ENCODE peak calls at places on chromosome 14, in eight cellular contexts. H is A549, I is IMR-90, E is body of pancreas, A is transverse colon, C is ovary, M is esophagus squamous epithelium, J is upper lobe of left lung. Q is an unnamed sample.
A peak's percentile ranks its signal among the peaks of the same experiment; 100 is the strongest.

GRCh38 chr14:99772371-99773283 is 20.6 kb upstream of the EML1 start:
- DNase-seq in H (no peak), I (no peak), E (no peak), A (no peak), C (no peak), M (no peak), J (no peak), Q (no peak)

GRCh38 chr14:99410019-99410418 is 70.6 kb downstream of the SETD3 start:
- DNase-seq in H (no peak), I (no peak), E (no peak), A (no peak), C (no peak), M (no peak), J (no peak), Q (no peak)

GRCh38 chr14:94322648-94323570 is at the start of gene SERPINA6:
- DNase-seq in H (no peak), I (peak; percentile 22), E (peak; percentile 33), A (no peak), C (no peak), M (no peak), J (no peak), Q (no peak)

GRCh38 chr14:21072102-21072501 is 2.0 kb downstream of the ARHGEF40 start:
- DNase-seq in H (no peak), I (peak; percentile 81), E (no peak), A (no peak), C (no peak), M (no peak), J (no peak), Q (no peak)

GRCh38 chr14:90628825-90629224 is 187.4 kb downstream of the TTC7B start:
- DNase-seq in H (no peak), I (no peak), E (peak; percentile 28), A (no peak), C (no peak), M (no peak), J (no peak), Q (no peak)

GRCh38 chr14:92684801-92685560 is 63.4 kb downstream of the LGMN start:
- DNase-seq in H (no peak), I (no peak), E (no peak), A (no peak), C (no peak), M (no peak), J (no peak), Q (no peak)

GRCh38 chr14:106491851-106492250 is 965.5 kb downstream of the TMEM121 start:
- DNase-seq in H (peak; percentile 50), I (no peak), E (no peak), A (peak; percentile 25), C (no peak), M (no peak), J (no peak), Q (no peak)

GRCh38 chr14:72172075-72172474 is 239.8 kb downstream of the RGS6 start:
- DNase-seq in H (no peak), I (no peak), E (no peak), A (no peak), C (no peak), M (no peak), J (no peak), Q (no peak)

GRCh38 chr14:52778702-52779101 is 12.7 kb downstream of the GNPNAT1 start:
- DNase-seq in H (no peak), I (no peak), E (no peak), A (no peak), C (no peak), M (no peak), J (no peak), Q (no peak)

GRCh38 chr14:69992564-69992963 is 113.3 kb downstream of the SMOC1 start:
- DNase-seq in H (no peak), I (no peak), E (no peak), A (no peak), C (no peak), M (no peak), J (no peak), Q (no peak)

GRCh38 chr14:74302634-74303569 is at the start of gene ABCD4:
- DNase-seq in H (peak; percentile 93), I (peak; percentile 87), E (peak; percentile 93), A (peak; percentile 96), C (peak; percentile 92), M (peak; percentile 82), J (peak; percentile 98), Q (peak; percentile 87)
- TF ChIP-seq CTCF in H (peak; percentile 83), I (peak; percentile 59), E (peak; percentile 29), A (peak; percentile 7), C (peak; percentile 12), M (no peak), J (peak; percentile 27), Q (no peak)

GRCh38 chr14:37047996-37048395 is 124.4 kb downstream of the SLC25A21 start:
- DNase-seq in H (no peak), I (no peak), E (no peak), A (no peak), C (no peak), M (no peak), J (no peak), Q (no peak)
- TF ChIP-seq POLR2A in H (no peak), I (no peak), E (no peak), A (no peak), C (no peak), M (no peak), J (no peak), Q (no peak)

GRCh38 chr14:67332468-67332867 is 27.1 kb downstream of the ATP6V1D start:
- DNase-seq in H (no peak), I (peak; percentile 23), E (no peak), A (no peak), C (no peak), M (no peak), J (no peak), Q (no peak)

GRCh38 chr14:67331368-67332125 is 28.1 kb downstream of the ATP6V1D start:
- DNase-seq in H (no peak), I (peak; percentile 43), E (no peak), A (no peak), C (no peak), M (no peak), J (no peak), Q (no peak)

DNA sequence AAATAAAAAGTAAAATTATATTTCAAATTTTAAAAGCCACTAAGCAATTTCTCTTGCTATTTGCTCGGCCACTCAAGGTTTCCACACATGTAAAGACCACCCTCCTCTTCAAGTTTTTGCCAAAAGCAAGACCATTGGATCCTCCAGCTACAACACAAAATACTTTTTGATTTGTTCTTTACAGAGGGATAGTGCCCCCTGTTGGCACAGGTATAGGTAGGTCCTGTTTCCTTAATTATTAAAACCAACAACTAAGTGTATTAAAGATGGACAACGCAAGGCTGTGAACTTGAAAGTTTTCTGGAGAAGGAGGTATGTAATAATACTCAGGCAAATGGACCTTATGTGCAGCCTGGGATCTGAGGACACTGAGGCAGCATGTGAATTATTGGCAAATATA is 23.8 kb downstream of the ATP6V1D start:
- DNase-seq in H (peak; percentile 60), I (peak; percentile 27), E (no peak), A (no peak), C (no peak), M (no peak), J (no peak), Q (no peak)
- TF ChIP-seq CTCF in H (peak; percentile 52), I (peak; percentile 39), E (no peak), A (no peak), C (no peak), M (no peak), J (peak; percentile 13), Q (no peak)

DNA sequence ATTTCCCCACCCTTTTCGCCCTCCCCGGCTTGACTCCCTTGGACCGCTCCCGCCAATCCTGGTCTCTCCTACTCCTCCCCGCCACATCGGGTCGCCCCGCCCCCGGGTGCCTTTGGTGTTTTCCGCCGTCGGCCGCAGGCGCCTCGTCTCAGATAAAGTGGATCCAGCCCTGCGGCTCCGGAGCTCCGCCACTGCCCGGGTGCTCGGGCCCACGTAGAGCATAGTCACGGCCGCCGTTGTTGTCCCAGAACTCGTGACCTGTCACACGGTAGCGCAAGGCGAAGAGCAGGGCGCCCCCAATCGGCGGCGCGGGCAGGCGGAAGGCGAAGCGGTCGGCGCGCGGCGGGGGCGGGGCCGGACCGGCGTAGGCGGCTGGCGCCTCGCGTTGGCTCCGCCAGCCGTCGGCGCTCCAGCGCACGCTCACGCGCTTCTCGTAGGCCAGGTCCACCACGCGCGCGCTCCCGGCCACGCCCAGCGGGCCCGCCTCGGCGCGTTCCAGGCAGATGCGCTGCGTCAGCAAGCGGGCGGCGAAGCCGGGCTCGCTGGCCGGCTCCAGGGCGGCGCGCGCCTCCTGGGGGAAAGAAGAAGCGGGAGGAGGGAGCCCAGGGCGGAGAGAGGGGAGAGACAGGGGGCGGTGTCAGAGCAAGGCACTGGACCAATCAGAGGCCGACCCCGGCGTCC is 1.2 kb downstream of the PPP1R3E start:
- DNase-seq in H (peak; percentile 97), I (peak; percentile 98), E (peak; percentile 98), A (peak; percentile 98), C (peak; percentile 99), M (peak; percentile 93), J (peak; percentile 98), Q (peak; percentile 98)
- TF ChIP-seq POLR2A in H (peak; percentile 45), I (peak; percentile 19), E (peak; percentile 37), A (peak; percentile 55), C (peak; percentile 67), M (no peak), J (no peak), Q (peak; percentile 41)

GRCh38 chr14:58965601-58966000 is 222.9 kb upstream of the DAAM1 start:
- DNase-seq in H (no peak), I (no peak), E (no peak), A (no peak), C (no peak), M (no peak), J (no peak), Q (no peak)

GRCh38 chr14:58964598-58964928 is 223.9 kb upstream of the DAAM1 start:
- DNase-seq in H (no peak), I (no peak), E (no peak), A (no peak), C (no peak), M (no peak), J (no peak), Q (no peak)

GRCh38 chr14:58960945-58961731 is 227.3 kb upstream of the DAAM1 start:
- DNase-seq in H (no peak), I (no peak), E (no peak), A (no peak), C (no peak), M (no peak), J (no peak), Q (no peak)

GRCh38 chr14:58966991-58967390 is 221.5 kb upstream of the DAAM1 start:
- DNase-seq in H (no peak), I (no peak), E (peak; percentile 21), A (no peak), C (peak; percentile 26), M (no peak), J (no peak), Q (no peak)

GRCh38 chr14:58963873-58964597 is 224.4 kb upstream of the DAAM1 start:
- DNase-seq in H (no peak), I (no peak), E (no peak), A (no peak), C (no peak), M (no peak), J (no peak), Q (no peak)
- TF ChIP-seq CTCF in H (no peak), I (no peak), E (no peak), A (no peak), C (no peak), M (no peak), J (no peak), Q (no peak)

Q was measured in breast epithelium.